ENCODE peak calls at places on chromosomes 5 and 9, in five cellular contexts. R is heart right ventricle, X is mesothelial cell of epicardium, T is K562, W is body of pancreas. O is an unnamed sample.

GRCh38 chr5:168390491-168390890 is 95.8 kb upstream of the RARS1 start:
- DNase-seq in R (no peak), X (no peak), T (no peak), W (no peak), O (no peak)

GRCh38 chr9:78014776-78015175 is 16.8 kb downstream of the GNAQ start:
- DNase-seq in R (no peak), X (no peak), T (no peak), W (no peak), O (no peak)

GRCh38 chr9:114287001-114287762 is 35.7 kb upstream of the ORM1 start:
- DNase-seq in R (no peak), X (peak), T (no peak), W (no peak), O (no peak)

GRCh38 chr9:35548571-35548970 is 56.5 kb upstream of the TESK1 start:
- DNase-seq in R (no peak), X (no peak), T (no peak), W (no peak), O (no peak)

GRCh38 chr9:128929560-128929959 is 8.8 kb downstream of the PHYHD1 start:
- DNase-seq in R (no peak), X (no peak), T (no peak), W (no peak), O (no peak)

GRCh38 chr9:94802795-94803194 is 76.3 kb downstream of the AOPEP start:
- DNase-seq in R (no peak), X (no peak), T (no peak), W (no peak), O (no peak)

GRCh38 chr5:145976431-145977155 is 40.2 kb downstream of the SH3RF2 start:
- DNase-seq in R (no peak), X (no peak), T (no peak), W (no peak), O (no peak)

GRCh38 chr9:73199886-73200285 is 48.2 kb downstream of the ANXA1 start:
- DNase-seq in R (no peak), X (no peak), T (peak), W (no peak), O (no peak)

GRCh38 chr5:79729686-79730085 is 40.0 kb downstream of the CMYA5 start:
- DNase-seq in R (no peak), X (no peak), T (no peak), W (no peak), O (no peak)

GRCh38 chr9:106697799-106698591 is 165.0 kb upstream of the ZNF462 start:
- DNase-seq in R (peak), X (peak), T (no peak), W (peak), O (no peak)

GRCh38 chr9:114078021-114078780 is at the start of gene AMBP:
- DNase-seq in R (no peak), X (no peak), T (peak), W (peak), O (peak)

GRCh38 chr9:71647094-71647591 is 121.2 kb downstream of the CEMIP2 start:
- DNase-seq in R (peak), X (no peak), T (peak), W (peak), O (no peak)

GRCh38 chr5:150989695-150990094 is 30.7 kb upstream of the GPX3 start:
- DNase-seq in R (no peak), X (no peak), T (peak), W (no peak), O (no peak)

GRCh38 chr9:92617195-92617813 is 52.6 kb downstream of the IPPK start:
- DNase-seq in R (no peak), X (no peak), T (no peak), W (no peak), O (no peak)

GRCh38 chr5:9042241-9042640 is 503.6 kb downstream of the SEMA5A start:
- DNase-seq in R (no peak), X (no peak), T (no peak), W (no peak), O (no peak)

GRCh38 chr9:87684627-87685204 is 41.2 kb upstream of the CTSL start:
- DNase-seq in R (no peak), X (no peak), T (peak), W (peak), O (peak)

GRCh38 chr5:140150201-140150600 is 24.5 kb downstream of the IGIP start:
- DNase-seq in R (no peak), X (no peak), T (no peak), W (no peak), O (no peak)

GRCh38 chr5:132981288-132981687 is 17.9 kb upstream of the AFF4 start:
- DNase-seq in R (no peak), X (no peak), T (peak), W (no peak), O (no peak)

GRCh38 chr5:36398137-36398536 is 96.4 kb upstream of the RANBP3L start:
- DNase-seq in R (no peak), X (no peak), T (no peak), W (no peak), O (no peak)
- TF ChIP-seq CTCF in R (peak), X (no peak), T (peak), W (peak), O (peak)

DNA sequence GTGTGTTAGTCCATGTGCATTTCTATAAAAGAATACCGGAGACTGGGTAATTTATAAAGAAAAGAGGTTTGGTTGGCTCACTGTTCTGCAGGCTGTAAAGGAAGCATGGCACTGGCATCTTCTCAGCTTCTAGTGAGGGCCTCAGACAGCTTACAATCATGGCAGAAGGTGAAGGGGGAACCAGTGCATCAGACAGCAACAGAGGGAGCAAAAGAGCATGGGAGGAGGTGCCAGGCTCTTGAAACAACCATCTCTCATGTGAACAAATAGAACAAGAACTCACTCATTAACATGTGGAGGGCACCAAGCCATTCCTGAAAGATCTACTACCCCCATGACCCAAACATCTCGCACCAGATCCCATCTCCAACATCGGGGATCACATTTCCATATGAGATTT is 89.2 kb upstream of the IL33 start:
- DNase-seq in R (no peak), X (no peak), T (no peak), W (no peak), O (no peak)
- TF ChIP-seq CTCF in R (no peak), X (no peak), T (no peak), W (no peak), O (no peak)

DNA sequence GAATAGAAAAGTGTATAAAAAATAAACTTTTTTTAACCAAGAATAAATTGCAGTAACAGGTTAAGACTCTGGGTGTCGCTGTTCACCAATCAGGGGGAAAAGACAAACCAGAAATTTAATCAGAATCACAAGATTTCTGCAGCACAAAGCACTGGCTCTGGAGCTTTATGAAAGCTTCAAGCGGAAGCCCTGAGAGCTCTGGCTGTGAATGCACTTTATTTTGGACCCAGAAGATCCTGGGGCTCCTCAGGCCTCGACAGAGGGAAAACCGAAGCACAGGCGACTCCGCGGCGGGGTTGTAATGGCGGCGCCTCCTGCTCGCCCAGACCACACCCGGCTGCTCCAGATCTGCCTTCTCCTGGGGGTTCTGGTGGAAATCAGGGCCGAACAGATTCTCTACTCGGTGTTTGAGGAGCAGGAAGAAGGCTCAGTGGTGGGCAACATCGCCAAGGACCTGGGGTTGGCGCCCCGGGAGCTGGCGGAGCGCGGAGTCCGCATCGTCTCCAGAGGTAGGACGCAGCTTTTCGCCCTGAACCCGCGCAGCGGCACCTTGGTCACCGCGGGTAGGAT is at the start of gene PCDHGA4:
- DNase-seq in R (no peak), X (no peak), T (peak), W (no peak), O (no peak)
- TF ChIP-seq CTCF in R (peak), X (peak), T (peak), W (peak), O (peak)

DNA sequence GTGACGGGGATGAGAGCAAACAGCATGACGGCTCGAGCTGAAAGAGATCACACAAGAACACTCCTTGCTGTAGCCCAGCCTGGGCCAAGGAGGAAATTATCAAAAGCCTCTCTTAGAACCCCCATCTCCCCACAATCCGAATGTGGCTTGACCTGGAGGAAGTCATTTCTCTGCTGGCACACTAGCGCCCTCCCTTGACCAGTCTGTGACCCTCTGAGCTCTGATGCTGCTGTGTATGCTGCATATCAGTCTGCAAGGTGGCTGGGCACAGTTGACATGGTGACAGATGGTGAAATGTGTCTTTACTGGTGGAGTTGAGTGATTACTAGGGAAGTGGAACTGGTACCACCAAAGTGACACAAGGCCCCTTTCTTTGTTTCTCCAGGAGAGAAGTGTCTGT is 3.3 kb downstream of the SLC46A2 start:
- DNase-seq in R (peak), X (no peak), T (peak), W (no peak), O (no peak)
- TF ChIP-seq CTCF in R (peak), X (no peak), T (peak), W (no peak), O (peak)

DNA sequence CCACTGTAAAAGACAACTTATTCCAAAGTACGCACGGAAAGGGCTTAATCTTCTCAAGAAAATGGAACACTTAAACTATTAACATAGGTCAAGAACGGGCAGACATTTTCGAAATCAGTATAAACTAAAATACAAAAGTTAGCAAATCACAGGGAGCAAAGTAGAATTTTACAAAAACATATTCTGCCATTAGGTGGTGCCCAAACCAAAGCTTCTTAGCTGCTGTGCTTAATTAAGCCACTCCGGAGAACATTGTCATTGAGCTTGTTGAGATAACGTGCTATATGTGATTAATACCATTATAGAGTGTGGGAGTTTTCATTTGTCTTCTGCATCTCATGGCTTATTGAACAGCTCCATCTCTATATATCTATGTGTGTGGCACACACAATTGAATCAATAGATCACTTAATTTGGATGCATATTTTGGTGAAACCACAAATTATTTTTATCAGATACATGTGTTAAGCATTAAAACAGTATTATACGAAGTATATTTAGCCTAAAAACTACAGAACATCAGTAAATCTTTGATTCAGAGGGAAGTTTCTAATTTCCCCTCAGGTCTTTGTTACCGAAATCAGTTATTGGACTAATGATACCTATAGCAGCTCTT is 23.4 kb downstream of the UBLCP1 start:
- DNase-seq in R (no peak), X (no peak), T (no peak), W (no peak), O (no peak)
- TF ChIP-seq CTCF in R (peak), X (no peak), T (peak), W (peak), O (peak)

GRCh38 chr9:21965401-21965951 is 28.7 kb downstream of the CDKN2A start:
- DNase-seq in R (peak), X (peak), T (no peak), W (peak), O (peak)
- TF ChIP-seq CTCF in R (peak), X (no peak), T (no peak), W (peak), O (peak)

DNA sequence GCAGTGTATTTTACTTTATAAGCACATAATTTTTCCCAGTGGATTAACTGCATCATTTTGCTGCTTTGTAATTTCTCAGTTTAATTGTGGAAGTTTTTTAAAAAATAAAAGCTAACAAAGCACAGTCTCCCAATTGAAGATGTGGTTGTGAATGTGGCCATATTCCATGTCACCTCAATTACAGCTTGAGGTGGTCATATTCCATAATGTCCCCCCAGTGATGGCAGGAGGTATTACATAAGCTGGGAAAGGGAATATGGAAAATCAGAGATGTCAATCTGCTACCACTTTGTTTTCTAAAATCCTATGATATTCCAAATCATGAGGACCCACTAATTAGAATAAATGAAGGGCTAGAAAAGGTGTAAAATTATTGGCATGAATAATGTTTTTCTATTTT is 1672.0 kb upstream of the CDH9 start:
- DNase-seq in R (no peak), X (no peak), T (peak), W (no peak), O (no peak)
- TF ChIP-seq CTCF in R (no peak), X (peak), T (no peak), W (no peak), O (peak)

GRCh38 chr9:109346904-109347303 is 26.0 kb upstream of the EPB41L4B start:
- DNase-seq in R (no peak), X (no peak), T (no peak), W (no peak), O (no peak)
- TF ChIP-seq CTCF in R (no peak), X (no peak), T (no peak), W (no peak), O (no peak)

GRCh38 chr9:133460405-133461175 is 812 bp downstream of the CACFD1 start:
- DNase-seq in R (no peak), X (no peak), T (peak), W (peak), O (peak)

GRCh38 chr9:133463864-133464615 is 4.3 kb downstream of the CACFD1 start:
- DNase-seq in R (no peak), X (peak), T (no peak), W (no peak), O (no peak)

GRCh38 chr9:133461975-133462374 is 2.2 kb downstream of the CACFD1 start:
- DNase-seq in R (no peak), X (no peak), T (no peak), W (no peak), O (no peak)

GRCh38 chr9:133464638-133465037 is 4.9 kb downstream of the CACFD1 start:
- DNase-seq in R (no peak), X (peak), T (no peak), W (no peak), O (no peak)

GRCh38 chr9:133463234-133463863 is 3.6 kb downstream of the CACFD1 start:
- DNase-seq in R (no peak), X (no peak), T (no peak), W (no peak), O (no peak)
- TF ChIP-seq CTCF in R (no peak), X (no peak), T (peak), W (peak), O (no peak)